ENCODE peak calls at places on chromosomes 12 and 14, in four cellular contexts. A, M, F and S are unnamed samples.

GRCh38 chr14:69673578-69674305 is 62.3 kb downstream of the SUSD6 start:
- DNase-seq in F (no peak), M (no peak), A (no peak), S (no peak)

GRCh38 chr14:100529561-100530031 is 57.6 kb downstream of the BEGAIN start:
- DNase-seq in M (no peak), F (no peak), A (no peak), S (no peak)

GRCh38 chr14:100145682-100146464 is 13.6 kb downstream of the DEGS2 start:
- DNase-seq in M (no peak), F (no peak), A (no peak), S (no peak)

GRCh38 chr12:30763053-30763452 is 8.3 kb upstream of the CAPRIN2 start:
- DNase-seq in F (no peak), M (no peak), A (no peak), S (no peak)

GRCh38 chr14:34258318-34258717 is 203.7 kb downstream of the SPTSSA start:
- DNase-seq in F (no peak), M (no peak), A (no peak), S (peak; percentile 35)

GRCh38 chr12:130672122-130672825 is 43.8 kb downstream of the RIMBP2 start:
- DNase-seq in F (no peak), M (no peak), A (peak; percentile 67), S (no peak)

GRCh38 chr12:27463826-27464554 is 17.5 kb downstream of the SMCO2 start:
- DNase-seq in F (peak; percentile 39), A (no peak), M (peak; percentile 70), S (no peak)

GRCh38 chr14:97138801-97139200 is 341.6 kb downstream of the VRK1 start:
- DNase-seq in A (no peak), F (no peak), M (no peak), S (no peak)

GRCh38 chr14:80150301-80150700 is 61.0 kb downstream of the DIO2 start:
- DNase-seq in F (no peak), A (no peak), M (no peak), S (no peak)

GRCh38 chr12:65430571-65431306 is 152.3 kb downstream of the MSRB3 start:
- DNase-seq in F (peak; percentile 78), A (no peak), M (no peak), S (peak; percentile 78)

GRCh38 chr12:10213168-10214130 is 772 bp downstream of the GABARAPL1 start:
- DNase-seq in M (peak; percentile 80), A (peak; percentile 68), F (peak; percentile 83), S (peak; percentile 96)

GRCh38 chr14:74955229-74955999 is at the start of gene PGF:
- DNase-seq in F (peak; percentile 71), M (peak; percentile 69), A (peak; percentile 93), S (peak; percentile 55)

GRCh38 chr14:104639889-104640548 is 35.4 kb upstream of the TMEM179 start:
- DNase-seq in A (peak; percentile 97), M (peak; percentile 29), F (peak; percentile 55), S (peak; percentile 69)

GRCh38 chr14:101193126-101193844 is 289.8 kb upstream of the RTL1 start:
- DNase-seq in M (peak; percentile 5), A (no peak), F (no peak), S (no peak)